ENCODE peak calls at places on chromosome 11, in seven cellular contexts. Q is tibial nerve, X is suprapubic skin, M is stomach, S is SK-N-SH, C is transverse colon, H is GM12878. V is an unnamed sample. For H3K36me3, the result is how much of the 10 kb centered on the place peaks cover.

GRCh38 chr11:47155914-47156313 is 20.8 kb downstream of the ARFGAP2 start:
- DNase-seq in Q (no peak), X (no peak), M (no peak), S (no peak), C (no peak), H (no peak), V (no peak)

GRCh38 chr11:64784813-64785581 is 6.7 kb upstream of the SF1 start:
- DNase-seq in Q (no peak), X (no peak), M (no peak), S (no peak), C (no peak), H (no peak), V (no peak)

GRCh38 chr11:78927511-78927910 is 352.8 kb upstream of the NARS2 start:
- DNase-seq in Q (no peak), X (no peak), M (no peak), S (no peak), C (no peak), H (no peak), V (no peak)

GRCh38 chr11:70503201-70503877 is 105.0 kb downstream of the CTTN start:
- DNase-seq in Q (no peak), X (no peak), M (no peak), S (no peak), C (no peak), H (no peak), V (peak)

GRCh38 chr11:18171377-18172000 is 1.1 kb upstream of the MRGPRX4 start:
- DNase-seq in Q (peak), X (no peak), M (no peak), S (peak), C (no peak), H (no peak), V (no peak)

GRCh38 chr11:46678741-46679130 is 21.7 kb downstream of the ARHGAP1 start:
- DNase-seq in Q (no peak), X (no peak), M (no peak), S (no peak), C (no peak), H (no peak), V (no peak)

GRCh38 chr11:94885581-94885980 is 87.8 kb downstream of the CWC15 start:
- DNase-seq in Q (no peak), X (no peak), M (no peak), S (no peak), C (no peak), H (no peak), V (no peak)

GRCh38 chr11:40281055-40281580 is 1178.3 kb downstream of the LRRC4C start:
- DNase-seq in Q (no peak), X (no peak), M (no peak), S (no peak), C (no peak), H (no peak), V (no peak)

GRCh38 chr11:59755701-59756495 is 722 bp downstream of the STX3 start:
- DNase-seq in Q (peak), X (peak), M (peak), S (peak), C (peak), H (no peak), V (peak)

GRCh38 chr11:73262851-73263495 is 9.2 kb upstream of the P2RY6 start:
- DNase-seq in Q (no peak), X (no peak), M (no peak), S (no peak), C (no peak), H (no peak), V (no peak)

DNA sequence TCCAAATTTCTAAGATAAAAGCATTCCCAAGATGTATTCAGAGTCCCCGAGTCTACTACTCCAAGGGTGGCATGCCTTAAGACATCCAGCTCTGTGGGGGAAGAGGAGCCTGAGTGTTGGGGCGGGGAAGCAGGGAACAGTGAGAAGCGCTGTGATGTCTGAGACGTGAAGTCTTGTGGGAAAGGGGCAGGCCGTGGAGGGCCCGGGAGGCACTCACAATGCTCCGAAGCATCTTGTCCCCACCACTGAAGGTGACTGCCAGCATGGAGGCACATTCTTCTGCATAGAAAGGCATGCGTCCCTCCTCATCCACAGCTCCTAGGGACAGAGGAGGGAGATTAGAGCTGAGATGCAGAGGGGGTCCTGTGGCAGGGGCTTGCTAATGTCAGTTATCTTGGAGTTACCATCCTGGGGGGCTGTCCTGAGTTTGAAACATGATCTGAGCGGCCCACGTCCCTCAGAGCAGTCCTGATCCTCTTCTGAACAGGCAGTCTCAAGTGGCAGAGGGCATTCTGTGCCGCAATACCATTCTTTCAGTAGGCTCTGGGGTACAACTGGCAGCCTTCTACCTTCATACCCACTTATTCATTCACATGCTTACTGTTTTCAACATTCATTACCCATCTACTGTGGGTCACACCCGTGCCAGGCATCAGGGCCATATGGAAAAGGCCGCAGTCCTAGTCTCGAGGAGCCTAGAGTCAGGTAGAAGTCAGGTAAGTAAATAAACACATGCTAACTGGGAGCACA is 8.7 kb downstream of the PCSK7 start:
- DNase-seq in Q (no peak), X (peak), M (no peak), S (no peak), C (no peak), H (no peak), V (peak)
- H3K36me3 ChIP-seq in Q (under half), X (half or more), M (half or more), S (under half), C (under half), H (under half), V (under half)

DNA sequence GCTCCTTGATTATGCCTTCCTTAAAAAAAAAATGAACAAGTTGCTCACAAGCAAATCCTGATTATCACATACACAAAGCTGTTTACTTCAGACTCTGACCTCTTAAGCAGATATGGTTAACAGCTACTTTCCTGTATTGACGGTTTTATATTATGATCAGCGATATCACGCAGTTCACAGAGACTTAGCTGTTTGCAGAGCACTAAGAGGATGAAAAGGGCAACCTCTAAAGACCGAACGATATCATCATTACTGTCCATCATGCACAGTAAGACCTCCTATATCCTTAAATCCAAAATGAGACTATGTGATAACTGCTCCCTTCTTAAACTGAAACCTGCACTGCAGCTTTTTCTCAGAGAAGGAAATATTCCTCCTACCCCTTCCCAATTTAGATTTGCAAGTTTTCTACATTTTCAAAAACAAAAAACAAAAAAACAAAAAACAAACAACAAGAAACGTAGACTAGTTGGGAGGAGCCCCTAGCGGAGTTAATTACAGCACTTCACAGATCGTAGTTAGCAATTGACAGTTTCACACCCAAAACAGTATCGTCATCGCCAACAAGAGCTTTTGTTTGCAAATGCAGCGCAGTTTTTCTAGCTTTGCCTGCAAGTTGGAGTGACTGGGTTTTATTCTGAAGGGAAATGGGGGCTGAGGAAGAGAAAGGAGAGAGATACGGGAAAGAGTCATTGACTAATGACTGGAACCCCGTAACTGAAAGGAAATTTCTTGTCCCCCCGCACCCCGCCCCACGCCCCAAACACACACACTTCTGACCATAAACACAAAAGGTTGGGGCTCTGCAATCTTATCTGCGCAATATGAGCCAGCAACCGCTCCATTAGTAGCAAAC is 1.2 kb downstream of the DDX6 start:
- DNase-seq in Q (peak), X (no peak), M (no peak), S (no peak), C (no peak), H (peak), V (no peak)
- TF ChIP-seq EP300 in Q (no peak), X (no peak), M (no peak), S (no peak), C (no peak), H (no peak), V (no peak)

GRCh38 chr11:65976216-65977176 is 15.0 kb downstream of the SART1 start:
- DNase-seq in Q (no peak), X (no peak), M (no peak), S (peak), C (no peak), H (no peak), V (no peak)

GRCh38 chr11:65975771-65976170 is 14.2 kb downstream of the SART1 start:
- DNase-seq in Q (no peak), X (no peak), M (no peak), S (peak), C (no peak), H (no peak), V (no peak)

GRCh38 chr11:65968600-65969482 is 7.3 kb downstream of the SART1 start:
- DNase-seq in Q (no peak), X (no peak), M (no peak), S (no peak), C (no peak), H (no peak), V (no peak)

GRCh38 chr11:65973439-65974110 is 12.0 kb downstream of the SART1 start:
- DNase-seq in Q (no peak), X (no peak), M (no peak), S (no peak), C (no peak), H (no peak), V (no peak)

DNA sequence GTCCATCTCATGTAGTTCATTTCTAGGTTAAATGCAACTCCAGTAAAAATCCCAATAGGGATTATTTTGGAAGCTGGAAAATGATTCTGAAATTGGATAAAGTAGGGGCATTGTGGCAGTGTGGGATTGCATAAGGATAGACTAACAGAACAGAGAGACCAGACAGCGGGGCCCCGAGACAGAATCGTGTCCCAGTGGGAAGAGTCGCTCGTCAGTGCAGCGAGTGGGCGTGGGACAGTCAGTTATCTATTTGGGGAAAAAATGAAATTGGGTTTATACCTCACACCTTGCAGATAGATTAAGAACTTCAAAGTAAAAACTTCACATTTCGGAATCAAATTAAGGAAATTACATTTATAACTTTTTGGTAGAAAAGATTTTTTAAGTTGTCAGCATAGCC is 10.6 kb downstream of the SART1 start:
- DNase-seq in Q (no peak), X (no peak), M (no peak), S (no peak), C (no peak), H (no peak), V (no peak)
- H3K36me3 ChIP-seq in Q (under half), X (half or more), M (half or more), S (under half), C (under half), H (under half), V (under half)

GRCh38 chr11:118359295-118359958 is at the start of gene UBE4A:
- DNase-seq in Q (peak), X (peak), M (peak), S (peak), C (peak), H (peak), V (peak)
- TF ChIP-seq EP300 in Q (peak), X (no peak), M (no peak), S (no peak), C (no peak), H (peak), V (no peak)

GRCh38 chr11:57324886-57325734 is at the start of gene TNKS1BP1:
- DNase-seq in Q (peak), X (peak), M (peak), S (peak), C (peak), H (peak), V (peak)
- H3K36me3 ChIP-seq in Q (under half), X (under half), M (under half), S (under half), C (under half), H (under half), V (under half)

DNA sequence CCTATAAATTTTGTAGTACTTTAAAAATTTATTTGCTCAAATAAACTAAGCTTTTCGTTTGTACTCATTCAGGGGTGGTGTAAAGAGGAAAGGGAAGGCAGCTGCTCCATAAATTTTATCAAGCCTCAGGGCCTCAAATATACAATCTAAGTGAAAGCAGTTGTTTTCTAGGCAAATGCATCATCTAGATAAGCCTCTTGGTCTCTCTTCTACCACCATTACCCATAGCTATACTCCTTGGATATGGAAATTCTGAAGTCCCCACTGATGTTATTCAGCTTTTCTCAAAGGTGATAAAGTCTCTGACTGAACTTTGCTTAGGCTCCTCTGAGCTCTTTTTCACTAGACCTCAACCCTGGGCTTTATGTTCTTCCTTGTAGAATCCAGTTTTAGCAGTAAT is 1313.1 kb downstream of the JRKL start:
- DNase-seq in Q (no peak), X (no peak), M (no peak), S (no peak), C (no peak), H (no peak), V (no peak)
- TF ChIP-seq EP300 in Q (no peak), X (no peak), M (no peak), S (no peak), C (no peak), H (no peak), V (no peak)

V was measured in sigmoid colon.